ENCODE peak calls at places on chromosomes 5 and 9, in ten cellular contexts. J is breast epithelium, H is vagina, Y is HepG2, N is GM23338, Z is endothelial cell of umbilical vein, W is H1, A is HCT116, X is K562, U is stomach. T is an unnamed sample.
A peak's percentile ranks its signal among the peaks of the same experiment; 100 is the strongest.

GRCh38 chr9:20309209-20309608 is 313.1 kb downstream of the MLLT3 start:
- DNase-seq in H (no peak), W (no peak), U (no peak), N (no peak), J (no peak), Z (no peak), Y (no peak), X (no peak), A (no peak), T (no peak)

GRCh38 chr9:126875780-126876510 is 15.5 kb downstream of the ZBTB34 start:
- DNase-seq in U (no peak), W (no peak), A (no peak), Z (no peak), X (no peak), H (no peak), N (no peak), J (no peak), Y (no peak), T (no peak)

GRCh38 chr5:133799556-133799955 is 168.9 kb downstream of the C5orf15 start:
- DNase-seq in X (no peak), J (no peak), W (no peak), H (no peak), Y (no peak), U (no peak), Z (no peak), A (no peak), N (no peak), T (no peak)

GRCh38 chr5:157197088-157197487 is 16.4 kb downstream of the ITK start:
- DNase-seq in U (no peak), X (no peak), Y (no peak), H (no peak), W (no peak), A (no peak), N (no peak), J (no peak), Z (no peak), T (no peak)

GRCh38 chr5:8908055-8908683 is 637.7 kb downstream of the SEMA5A start:
- DNase-seq in X (peak; percentile 64), A (no peak), U (no peak), W (peak; percentile 90), N (peak; percentile 74), Y (no peak), Z (peak; percentile 34), J (no peak), H (no peak), T (no peak)

GRCh38 chr9:36738318-36738975 is 165.8 kb downstream of the MELK start:
- DNase-seq in U (no peak), Z (no peak), A (peak; percentile 54), H (no peak), Y (no peak), W (no peak), J (no peak), N (no peak), X (no peak), T (no peak)

GRCh38 chr9:111957856-111958631 is 61.4 kb downstream of the UGCG start:
- DNase-seq in N (no peak), U (no peak), W (no peak), J (no peak), Z (peak; percentile 96), H (no peak), Y (no peak), A (no peak), X (no peak), T (no peak)

GRCh38 chr5:604391-604831 is 7.7 kb upstream of the CEP72 start:
- DNase-seq in N (no peak), X (no peak), J (no peak), Z (no peak), W (no peak), A (no peak), Y (no peak), U (no peak), H (no peak), T (peak; percentile 48)

GRCh38 chr5:109689740-109690455 is at the start of gene MAN2A1:
- DNase-seq in J (peak; percentile 75), A (peak; percentile 22), U (peak; percentile 79), H (no peak), W (peak; percentile 78), Y (peak; percentile 44), N (peak; percentile 60), X (peak; percentile 79), Z (peak; percentile 70), T (peak; percentile 87)

GRCh38 chr5:92916036-92916435 is 665.0 kb downstream of the NR2F1-AS1 start:
- DNase-seq in X (no peak), A (no peak), J (no peak), N (no peak), Z (peak; percentile 61), Y (peak; percentile 44), H (no peak), W (no peak), U (no peak), T (no peak)

GRCh38 chr5:56211298-56211865 is 21.7 kb downstream of the ANKRD55 start:
- DNase-seq in N (no peak), H (no peak), Z (peak; percentile 86), J (no peak), U (no peak), A (peak; percentile 88), W (no peak), Y (peak; percentile 99), X (no peak), T (peak; percentile 63)

GRCh38 chr5:14462681-14463080 is 118.9 kb upstream of the OTULINL start:
- DNase-seq in J (no peak), U (no peak), H (no peak), A (no peak), W (no peak), X (no peak), Z (no peak), N (no peak), Y (no peak), T (no peak)
- H3K4me1 ChIP-seq in J (no peaks in the 10 kb centered on the region), U (no peaks in the 10 kb centered on the region), H (peaks cover 14% of the 10 kb centered on the region), A (peaks cover 10% of the 10 kb centered on the region), W (peaks cover 4% of the 10 kb centered on the region), X (no peaks in the 10 kb centered on the region), Z (peaks cover 25% of the 10 kb centered on the region), N (peaks cover 10% of the 10 kb centered on the region), Y (no peaks in the 10 kb centered on the region), T (peaks cover 19% of the 10 kb centered on the region)

GRCh38 chr5:124718376-124718775 is 28.1 kb downstream of the ZNF608 start:
- DNase-seq in W (no peak), H (no peak), U (no peak), J (no peak), X (no peak), Z (peak; percentile 51), A (no peak), N (no peak), Y (no peak), T (no peak)
- TF ChIP-seq POLR2AphosphoS5 in W (no peak), H (no peak), U (no peak), J (no peak), X (no peak), Z (no peak), A (no peak), N (no peak), Y (no peak), T (no peak)

DNA sequence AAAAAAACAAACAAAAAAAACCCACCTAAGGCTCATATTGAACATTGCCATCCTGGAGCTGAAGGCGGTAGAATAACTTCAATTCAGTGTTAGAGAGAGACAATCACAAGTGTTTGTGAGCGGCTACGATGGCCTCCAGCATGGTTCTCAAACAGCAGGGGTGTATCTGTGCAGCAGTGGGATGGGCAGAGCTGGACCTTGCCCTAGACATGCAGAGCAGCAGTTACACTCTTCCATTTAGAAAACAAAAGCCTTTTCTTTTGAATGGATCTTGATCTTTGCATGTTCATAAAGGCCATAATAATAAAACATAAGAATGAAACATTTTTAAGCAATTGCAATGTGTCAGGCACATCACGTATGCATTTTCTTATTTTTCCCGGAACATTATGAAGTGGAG is 50.3 kb downstream of the ARHGAP26 start:
- DNase-seq in Y (peak; percentile 83), N (no peak), J (no peak), W (no peak), A (no peak), H (no peak), Z (no peak), U (no peak), X (no peak), T (no peak)
- H3K4me1 ChIP-seq in Y (peaks cover 96% of the 10 kb centered on the region), N (peaks cover 36% of the 10 kb centered on the region), J (peaks cover 19% of the 10 kb centered on the region), W (peaks cover 7% of the 10 kb centered on the region), A (peaks cover 100% of the 10 kb centered on the region), H (peaks cover 53% of the 10 kb centered on the region), Z (peaks cover 25% of the 10 kb centered on the region), U (peaks cover 63% of the 10 kb centered on the region), X (no peaks in the 10 kb centered on the region), T (no peaks in the 10 kb centered on the region)

GRCh38 chr5:131740477-131740876 is 56.3 kb downstream of the FNIP1 start:
- DNase-seq in W (no peak), X (no peak), N (no peak), U (no peak), Z (no peak), J (no peak), H (no peak), A (no peak), Y (no peak), T (no peak)
- TF ChIP-seq POLR2AphosphoS5 in W (no peak), X (no peak), N (no peak), U (no peak), Z (no peak), J (no peak), H (no peak), A (no peak), Y (no peak), T (no peak)

DNA sequence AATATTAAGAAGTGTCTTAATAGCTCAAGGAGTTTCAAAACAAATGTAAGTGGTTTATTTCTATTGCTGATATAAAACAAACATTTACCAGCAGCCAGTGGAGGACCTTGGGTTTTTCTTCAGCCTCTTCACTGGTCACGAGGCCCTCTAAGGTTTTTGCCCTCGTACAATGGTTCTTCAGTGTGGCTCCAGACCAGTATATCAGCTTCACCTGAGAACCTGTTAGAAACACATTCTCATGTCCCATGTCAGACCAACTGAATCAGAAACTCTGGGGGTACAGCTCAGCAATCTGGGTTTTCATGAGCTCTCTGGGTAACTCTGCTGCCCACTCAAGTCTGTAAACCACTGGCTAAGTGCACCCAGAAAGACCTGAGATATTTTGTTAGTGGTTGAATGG is 12.9 kb downstream of the WWC1 start:
- DNase-seq in J (no peak), Z (no peak), U (no peak), H (no peak), N (no peak), Y (no peak), W (no peak), X (no peak), A (no peak), T (no peak)
- H3K4me1 ChIP-seq in J (no peaks in the 10 kb centered on the region), Z (no peaks in the 10 kb centered on the region), U (peaks cover 11% of the 10 kb centered on the region), H (no peaks in the 10 kb centered on the region), N (peaks cover 36% of the 10 kb centered on the region), Y (peaks cover 52% of the 10 kb centered on the region), W (peaks cover 22% of the 10 kb centered on the region), X (no peaks in the 10 kb centered on the region), A (peaks cover 76% of the 10 kb centered on the region), T (no peaks in the 10 kb centered on the region)

DNA sequence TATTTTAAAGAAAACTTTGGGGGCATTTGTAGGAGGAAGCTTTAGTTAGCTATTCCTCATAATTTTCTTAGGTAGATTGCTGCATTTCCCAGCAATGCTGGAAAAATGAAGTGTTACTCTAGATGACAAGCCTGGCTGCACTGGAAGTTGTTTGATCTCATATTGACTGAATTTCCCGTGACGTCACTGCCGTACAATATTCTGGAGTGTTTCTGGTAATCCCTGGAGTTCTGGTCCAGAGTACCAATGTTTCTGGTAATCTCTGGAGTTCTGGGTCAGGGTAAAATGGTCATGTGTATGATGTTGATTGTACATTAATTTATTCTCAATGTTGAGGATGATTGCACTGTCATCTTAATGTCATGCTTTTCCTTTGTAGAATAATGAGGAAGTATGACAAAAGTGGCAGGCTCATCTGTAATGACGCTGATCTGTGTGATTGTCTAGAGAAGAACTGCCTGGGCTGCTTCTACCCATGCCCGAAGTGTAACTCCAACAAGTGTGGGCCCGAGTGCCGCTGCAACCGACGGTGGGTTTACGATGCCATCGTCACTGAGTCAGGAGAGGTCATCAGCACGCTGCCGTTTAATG is 26.2 kb downstream of the ARL14EPL start:
- DNase-seq in J (no peak), Y (no peak), H (no peak), N (no peak), A (no peak), Z (no peak), U (no peak), X (no peak), W (no peak), T (no peak)
- TF ChIP-seq POLR2AphosphoS5 in J (no peak), Y (no peak), H (no peak), N (no peak), A (no peak), Z (no peak), U (no peak), X (no peak), W (no peak), T (no peak)

T was measured in sigmoid colon.